ENCODE peak calls at places on chromosomes 2 and 18, in eight cellular contexts. Z is fibroblast of lung, P is GM23248, E is astrocyte, N is SK-N-MC, Q is IMR-90, K is NT2/D1, T is neuronal stem cell. O is an unnamed sample.

GRCh38 chr2:43812947-43813346 is 25.7 kb downstream of the ABCG5 start:
- DNase-seq in Z (no peak), P (no peak), E (no peak), N (no peak), Q (no peak), K (no peak), T (no peak), O (no peak)

GRCh38 chr18:2826581-2826980 is 20.2 kb upstream of the EMILIN2 start:
- DNase-seq in Z (no peak), P (peak), E (no peak), N (no peak), Q (no peak), K (no peak), T (no peak), O (no peak)

GRCh38 chr2:43274721-43275120 is 48.3 kb upstream of the ZFP36L2 start:
- DNase-seq in Z (peak), P (no peak), E (no peak), N (no peak), Q (no peak), K (no peak), T (no peak), O (no peak)

GRCh38 chr2:53708988-53709387 is 58.6 kb upstream of the CHAC2 start:
- DNase-seq in Z (no peak), P (no peak), E (no peak), N (no peak), Q (no peak), K (no peak), T (no peak), O (no peak)

GRCh38 chr18:41966943-41967342 is 11.9 kb downstream of the PIK3C3 start:
- DNase-seq in Z (no peak), P (no peak), E (no peak), N (no peak), Q (no peak), K (no peak), T (no peak), O (no peak)

GRCh38 chr2:182280128-182280527 is 146.7 kb downstream of the PDE1A start:
- DNase-seq in Z (peak), P (peak), E (peak), N (peak), Q (peak), K (no peak), T (no peak), O (no peak)

GRCh38 chr2:68714866-68715265 is 19.7 kb upstream of the ARHGAP25 start:
- DNase-seq in Z (no peak), P (peak), E (no peak), N (no peak), Q (no peak), K (no peak), T (no peak), O (peak)

GRCh38 chr18:45602926-45603325 is 12.3 kb upstream of the SLC14A2 start:
- DNase-seq in Z (no peak), P (peak), E (no peak), N (no peak), Q (no peak), K (no peak), T (no peak), O (no peak)

GRCh38 chr2:120760446-120761135 is 24.9 kb downstream of the GLI2 start:
- DNase-seq in Z (no peak), P (no peak), E (no peak), N (no peak), Q (peak), K (no peak), T (no peak), O (no peak)

GRCh38 chr2:155310589-155310988 is 612.1 kb downstream of the KCNJ3 start:
- DNase-seq in Z (peak), P (peak), E (peak), N (peak), Q (no peak), K (peak), T (peak), O (peak)

GRCh38 chr2:53744395-53745065 is 23.1 kb upstream of the CHAC2 start:
- DNase-seq in Z (no peak), P (peak), E (no peak), N (no peak), Q (peak), K (no peak), T (no peak), O (peak)

DNA sequence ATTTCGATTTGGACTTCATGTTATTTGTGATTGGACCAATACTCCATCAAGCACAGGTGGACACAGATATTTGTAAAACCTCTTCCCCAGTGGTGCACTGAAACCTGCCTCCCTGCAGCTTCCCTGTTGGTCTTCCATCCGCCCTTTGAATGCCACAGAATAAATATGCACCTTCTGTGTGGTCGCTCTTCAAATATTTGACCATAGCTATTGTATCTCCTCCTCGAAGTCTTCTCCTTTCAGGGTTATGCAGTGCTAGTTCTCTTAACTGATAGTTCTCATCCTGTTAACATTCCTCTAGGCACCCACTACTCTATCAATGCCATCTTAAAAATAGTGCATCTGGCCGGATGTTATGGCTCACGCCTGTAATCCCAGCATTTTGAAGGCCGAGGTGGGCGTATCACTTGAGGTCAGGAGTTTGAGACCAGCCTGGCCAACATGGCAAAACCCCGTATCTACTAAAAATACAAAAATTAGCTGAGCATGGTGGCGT is 12.5 kb downstream of the SPATS2L start:
- DNase-seq in Z (no peak), P (no peak), E (peak), N (no peak), Q (no peak), K (no peak), T (no peak), O (no peak)
- H3K9ac ChIP-seq in Z (no peak), P (no peak), E (peak), N (no peak), Q (no peak), K (no peak), T (no peak), O (no peak)

GRCh38 chr2:63591566-63592175 is 2.9 kb downstream of the MDH1 start:
- DNase-seq in Z (no peak), P (no peak), E (no peak), N (no peak), Q (no peak), K (no peak), T (no peak), O (peak)
- H3K4me3 ChIP-seq in Z (no peak), P (no peak), E (no peak), N (no peak), Q (no peak), K (no peak), T (no peak), O (peak)

GRCh38 chr2:35067420-35067819 is 1288.2 kb upstream of the CRIM1 start:
- DNase-seq in Z (no peak), P (no peak), E (no peak), N (no peak), Q (no peak), K (no peak), T (no peak), O (no peak)
- H3K9ac ChIP-seq in Z (no peak), P (no peak), E (no peak), N (no peak), Q (no peak), K (no peak), T (no peak), O (no peak)

GRCh38 chr2:127057371-127058245 is 49.3 kb downstream of the BIN1 start:
- DNase-seq in Z (no peak), P (no peak), E (no peak), N (no peak), Q (no peak), K (no peak), T (no peak), O (no peak)

GRCh38 chr2:127056631-127057370 is 50.2 kb downstream of the BIN1 start:
- DNase-seq in Z (no peak), P (no peak), E (no peak), N (no peak), Q (no peak), K (no peak), T (no peak), O (no peak)

GRCh38 chr2:127059559-127059958 is 47.4 kb downstream of the BIN1 start:
- DNase-seq in Z (no peak), P (no peak), E (no peak), N (no peak), Q (no peak), K (no peak), T (no peak), O (no peak)

GRCh38 chr2:127058656-127059252 is 48.2 kb downstream of the BIN1 start:
- DNase-seq in Z (no peak), P (no peak), E (no peak), N (no peak), Q (no peak), K (no peak), T (no peak), O (no peak)

GRCh38 chr2:127058246-127058580 is 48.7 kb downstream of the BIN1 start:
- DNase-seq in Z (no peak), P (no peak), E (no peak), N (no peak), Q (no peak), K (no peak), T (no peak), O (no peak)
- H3K4me3 ChIP-seq in Z (no peak), P (no peak), E (no peak), N (no peak), Q (no peak), K (no peak), T (no peak), O (no peak)

DNA sequence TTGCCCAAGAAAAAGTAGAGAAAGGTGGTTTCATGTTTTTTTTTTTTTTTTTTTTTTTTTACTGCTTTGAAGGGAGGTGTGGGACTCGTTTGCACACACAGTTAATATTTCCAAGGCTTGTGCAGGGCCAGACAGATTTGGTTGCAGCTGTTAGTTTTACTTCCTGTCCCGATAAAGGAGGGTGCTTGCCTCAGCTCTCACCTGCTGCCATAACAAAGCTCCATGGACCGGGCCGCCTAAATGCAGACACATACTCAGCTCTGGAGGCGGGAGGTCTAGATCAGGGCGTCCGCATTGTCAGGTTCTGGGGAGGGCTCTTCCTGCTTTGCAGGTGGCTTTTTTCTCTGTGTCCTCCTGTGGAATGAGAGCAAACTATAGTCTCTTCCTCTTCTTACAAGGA is 69.9 kb downstream of the ODC1 start:
- DNase-seq in Z (no peak), P (no peak), E (no peak), N (no peak), Q (no peak), K (no peak), T (no peak), O (peak)
- H3K9ac ChIP-seq in Z (no peak), P (no peak), E (no peak), N (no peak), Q (no peak), K (no peak), T (no peak), O (peak)

O was measured in Karpas-422.